ENCODE peak calls at places on chromosomes 4 and X, in five cellular contexts. F is fibroblast of pulmonary artery, T is epithelial cell of esophagus, D is upper lobe of left lung, O is mesendoderm. I is an unnamed sample.

GRCh38 chr4:181504846-181505374 is 738.3 kb upstream of the TENM3 start:
- DNase-seq in T (no peak), D (no peak), F (no peak), O (no peak), I (no peak)

GRCh38 chrX:129779747-129780146 is at the start of gene SASH3:
- DNase-seq in T (no peak), D (peak), F (no peak), O (no peak), I (no peak)

GRCh38 chrX:42837747-42838146 is 59.8 kb upstream of the PPP1R2C start:
- DNase-seq in O (no peak), F (no peak), T (no peak), D (no peak), I (no peak)

GRCh38 chrX:45980726-45981125 is 564.5 kb downstream of the ZNF674 start:
- DNase-seq in O (no peak), D (no peak), T (no peak), F (peak), I (no peak)

GRCh38 chrX:65127804-65128203 is 151.6 kb upstream of the ZC4H2 start:
- DNase-seq in T (no peak), D (no peak), F (no peak), O (no peak), I (no peak)

GRCh38 chr4:83219344-83219990 is 65.1 kb downstream of the COQ2 start:
- DNase-seq in F (no peak), T (peak), D (peak), O (no peak), I (peak)

GRCh38 chr4:79016878-79017277 is 77.6 kb upstream of the PAQR3 start:
- DNase-seq in D (no peak), F (no peak), T (no peak), O (no peak), I (no peak)

GRCh38 chrX:54495814-54496516 is at the start of gene FGD1:
- DNase-seq in D (peak), O (peak), F (peak), T (peak), I (peak)

GRCh38 chr4:38177035-38177791 is 217.0 kb downstream of the PTTG2 start:
- DNase-seq in T (peak), F (peak), D (peak), O (no peak), I (peak)

GRCh38 chr4:26861434-26862186 is 969 bp downstream of the STIM2 start:
- DNase-seq in O (peak), T (peak), D (peak), F (peak), I (peak)

GRCh38 chrX:138877746-138878145 is 166.2 kb upstream of the FGF13 start:
- DNase-seq in O (no peak), D (no peak), T (peak), F (no peak), I (no peak)

GRCh38 chr4:4866124-4866832 is 6.8 kb downstream of the MSX1 start:
- DNase-seq in O (peak), T (no peak), D (no peak), F (no peak), I (no peak)

GRCh38 chrX:109776986-109777385 is 43.9 kb upstream of the ACSL4 start:
- DNase-seq in D (no peak), T (no peak), O (no peak), F (no peak), I (no peak)

GRCh38 chrX:109774136-109774535 is 41.1 kb upstream of the ACSL4 start:
- DNase-seq in F (peak), T (no peak), O (no peak), D (no peak), I (no peak)

GRCh38 chrX:109776432-109776831 is 43.4 kb upstream of the ACSL4 start:
- DNase-seq in O (no peak), F (no peak), T (no peak), D (no peak), I (no peak)

GRCh38 chrX:109773374-109773773 is 40.3 kb upstream of the ACSL4 start:
- DNase-seq in T (no peak), D (no peak), O (no peak), F (no peak), I (no peak)

DNA sequence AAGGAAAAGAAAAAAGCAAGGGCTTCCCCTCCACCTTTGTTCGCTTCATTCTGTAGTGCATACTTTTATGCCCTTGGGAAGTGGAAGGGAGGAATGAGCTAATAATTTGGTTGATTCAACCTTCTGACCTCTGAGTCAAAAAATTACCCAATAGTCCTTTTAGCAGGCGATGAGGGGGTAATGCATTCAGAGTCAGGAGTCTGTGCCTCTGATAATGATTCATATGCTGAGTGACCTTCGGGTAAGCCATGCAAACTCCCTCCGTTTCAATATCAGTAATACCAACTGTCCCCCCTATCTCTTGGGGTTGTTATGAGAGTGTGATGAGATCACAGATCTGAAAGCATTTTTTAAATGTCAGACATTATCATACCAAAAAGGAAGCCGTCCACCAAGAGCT is 41.6 kb upstream of the ACSL4 start:
- DNase-seq in F (peak), D (no peak), O (no peak), T (peak), I (no peak)
- H3K4me3 ChIP-seq in F (no peak), D (no peak), O (no peak), T (no peak), I (no peak)

DNA sequence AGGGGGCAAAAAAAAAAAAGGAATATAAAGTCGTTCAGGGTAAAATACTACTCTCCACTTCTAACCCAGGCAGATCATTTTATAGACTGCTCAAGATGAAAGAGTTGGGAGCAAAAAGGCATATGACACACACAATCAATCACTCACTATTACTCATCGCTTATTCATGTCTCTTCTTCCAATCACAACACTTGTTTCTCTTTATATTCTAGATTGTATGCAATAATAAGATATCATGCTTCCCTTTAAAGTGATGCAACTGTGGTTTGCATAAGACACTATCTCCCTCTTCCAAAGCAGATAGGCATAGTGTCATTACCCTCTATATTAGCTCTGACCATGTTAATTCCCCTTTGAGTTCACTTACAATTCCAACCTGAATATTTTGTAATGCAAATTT is 154.8 kb upstream of the EPHA5 start:
- DNase-seq in D (no peak), O (no peak), F (peak), T (peak), I (peak)
- H3K4me3 ChIP-seq in D (no peak), O (no peak), F (no peak), T (no peak), I (no peak)

GRCh38 chr4:56466910-56467283 is 520 bp upstream of the SRP72 start:
- DNase-seq in O (no peak), F (peak), T (peak), D (no peak), I (no peak)

GRCh38 chr4:56465599-56466295 is 1.7 kb upstream of the SRP72 start:
- DNase-seq in O (peak), D (no peak), T (peak), F (peak), I (no peak)

GRCh38 chr4:56468097-56468422 is 643 bp downstream of the SRP72 start:
- DNase-seq in D (peak), T (peak), F (peak), O (peak), I (peak)

GRCh38 chr4:56467284-56468096 is at the start of gene SRP72:
- DNase-seq in T (peak), D (peak), F (peak), O (peak), I (peak)

GRCh38 chr4:56469489-56470210 is 2.2 kb downstream of the SRP72 start:
- DNase-seq in F (peak), D (no peak), T (peak), O (no peak), I (peak)
- H3K4me3 ChIP-seq in F (no peak), D (no peak), T (no peak), O (no peak), I (no peak)

GRCh38 chr4:186669159-186669720 is 54.4 kb downstream of the FAT1 start:
- DNase-seq in T (peak), O (peak), F (peak), D (no peak), I (peak)
- H3K4me3 ChIP-seq in T (no peak), O (no peak), F (no peak), D (no peak), I (no peak)

GRCh38 chr4:7478665-7479064 is 43.9 kb upstream of the PSAPL1 start:
- DNase-seq in O (no peak), T (no peak), F (no peak), D (no peak), I (no peak)
- H3K4me3 ChIP-seq in O (no peak), T (no peak), F (no peak), D (no peak), I (no peak)